ENCODE peak calls at places on chromosomes 16 and 17, in ten cellular contexts. Q, F, C, L, B, Z, P, U, N and R are unnamed samples.

GRCh38 chr16:88782454-88783390 is 2.3 kb downstream of the PIEZO1 start:
- DNase-seq in Q (no peak), F (peak; percentile 84), C (peak; percentile 53), L (peak; percentile 69), B (peak; percentile 91), Z (peak; percentile 21), P (no peak), U (no peak), N (peak; percentile 59), R (no peak)

GRCh38 chr16:81523387-81524115 is 78.9 kb downstream of the CMIP start:
- DNase-seq in Q (no peak), F (peak; percentile 58), C (no peak), L (peak; percentile 51), B (peak; percentile 92), Z (no peak), P (peak; percentile 58), U (peak; percentile 44), N (peak; percentile 11), R (no peak)

GRCh38 chr17:67435122-67435521 is 58.0 kb downstream of the PITPNC1 start:
- DNase-seq in Q (no peak), F (no peak), C (no peak), L (no peak), B (no peak), Z (peak; percentile 41), P (no peak), U (no peak), N (peak; percentile 45), R (no peak)

GRCh38 chr17:80789356-80789902 is 202.2 kb upstream of the CHMP6 start:
- DNase-seq in Q (no peak), F (peak; percentile 94), C (peak; percentile 85), L (peak; percentile 97), B (peak; percentile 98), Z (no peak), P (peak; percentile 6), U (peak; percentile 93), N (no peak), R (no peak)

GRCh38 chr16:67196881-67197280 is 2.0 kb upstream of the ELMO3 start:
- DNase-seq in Q (no peak), F (no peak), C (no peak), L (no peak), B (no peak), Z (no peak), P (no peak), U (no peak), N (no peak), R (no peak)

GRCh38 chr17:81511800-81512559 is 619 bp downstream of the ACTG1 start:
- DNase-seq in Q (no peak), F (no peak), C (no peak), L (no peak), B (peak; percentile 52), Z (no peak), P (no peak), U (no peak), N (peak; percentile 29), R (no peak)

GRCh38 chr16:90046971-90047713 is 27.9 kb upstream of the DBNDD1 start:
- DNase-seq in Q (peak; percentile 60), F (peak; percentile 32), C (no peak), L (no peak), B (peak; percentile 74), Z (no peak), P (peak; percentile 80), U (no peak), N (no peak), R (no peak)

GRCh38 chr17:5526821-5527598 is 40.6 kb downstream of the MIS12 start:
- DNase-seq in Q (peak; percentile 48), F (peak; percentile 98), C (peak; percentile 2), L (peak; percentile 98), B (peak; percentile 98), Z (no peak), P (peak; percentile 52), U (peak; percentile 93), N (no peak), R (no peak)

GRCh38 chr16:16828913-16829398 is 450.0 kb downstream of the NPIPA7 start:
- DNase-seq in Q (no peak), F (no peak), C (no peak), L (no peak), B (no peak), Z (no peak), P (no peak), U (no peak), N (no peak), R (no peak)

GRCh38 chr16:14020141-14020540 is 51.0 kb upstream of the MRTFB start:
- DNase-seq in Q (no peak), F (no peak), C (no peak), L (no peak), B (no peak), Z (no peak), P (no peak), U (no peak), N (no peak), R (peak; percentile 88)